ENCODE peak calls at places on chromosome 10, in seven cellular contexts. Z is tibial nerve, E is H1, G is SK-N-SH, B is A549, C is stomach, O is ovary. X is an unnamed sample.

GRCh38 chr10:82866424-82867020 is 991.5 kb downstream of the NRG3 start:
- DNase-seq in G (no peak), C (no peak), E (no peak), O (no peak), B (no peak), Z (no peak), X (no peak)

GRCh38 chr10:132669208-132669861 is 116.6 kb downstream of the NKX6-2 start:
- DNase-seq in G (no peak), B (no peak), O (no peak), E (no peak), Z (no peak), C (no peak), X (peak; percentile 59)

GRCh38 chr10:89164920-89165319 is 42.2 kb downstream of the CH25H start:
- DNase-seq in B (no peak), O (no peak), G (no peak), Z (no peak), E (no peak), C (no peak), X (no peak)

GRCh38 chr10:124032982-124033886 is 60.2 kb downstream of the CHST15 start:
- DNase-seq in C (no peak), Z (no peak), O (peak; percentile 74), G (no peak), E (no peak), B (no peak), X (peak; percentile 85)

GRCh38 chr10:21487416-21488180 is 37.9 kb downstream of the SKIDA1 start:
- DNase-seq in C (no peak), G (no peak), E (no peak), O (no peak), B (no peak), Z (no peak), X (no peak)

GRCh38 chr10:15714847-15715246 is 4.9 kb downstream of the ITGA8 start:
- DNase-seq in E (no peak), B (no peak), O (no peak), C (no peak), G (no peak), Z (no peak), X (no peak)

GRCh38 chr10:122637371-122637770 is 62.3 kb downstream of the C10orf120 start:
- DNase-seq in B (no peak), O (peak; percentile 58), G (peak; percentile 64), C (no peak), E (no peak), Z (no peak), X (peak; percentile 65)

GRCh38 chr10:122864901-122865300 is 14.5 kb downstream of the FAM24B start:
- DNase-seq in C (no peak), G (no peak), B (peak; percentile 40), O (no peak), E (no peak), Z (no peak), X (no peak)

GRCh38 chr10:133385214-133385613 is 6.2 kb downstream of the PAOX start:
- DNase-seq in Z (no peak), E (no peak), B (no peak), C (no peak), O (no peak), G (no peak), X (no peak)

GRCh38 chr10:58175990-58176910 is 91.4 kb downstream of the IPMK start:
- DNase-seq in Z (no peak), O (no peak), C (no peak), B (no peak), G (no peak), E (no peak), X (no peak)

GRCh38 chr10:97384156-97384555 is 17.0 kb downstream of the RRP12 start:
- DNase-seq in E (no peak), C (no peak), O (no peak), Z (no peak), B (no peak), G (no peak), X (no peak)

GRCh38 chr10:114301177-114301576 is 62.1 kb downstream of the VWA2 start:
- DNase-seq in Z (no peak), E (no peak), G (no peak), B (no peak), O (no peak), C (no peak), X (peak; percentile 38)

GRCh38 chr10:35056686-35057085 is 33.5 kb downstream of the CUL2 start:
- DNase-seq in O (no peak), Z (no peak), E (no peak), B (no peak), C (no peak), G (no peak), X (no peak)

DNA sequence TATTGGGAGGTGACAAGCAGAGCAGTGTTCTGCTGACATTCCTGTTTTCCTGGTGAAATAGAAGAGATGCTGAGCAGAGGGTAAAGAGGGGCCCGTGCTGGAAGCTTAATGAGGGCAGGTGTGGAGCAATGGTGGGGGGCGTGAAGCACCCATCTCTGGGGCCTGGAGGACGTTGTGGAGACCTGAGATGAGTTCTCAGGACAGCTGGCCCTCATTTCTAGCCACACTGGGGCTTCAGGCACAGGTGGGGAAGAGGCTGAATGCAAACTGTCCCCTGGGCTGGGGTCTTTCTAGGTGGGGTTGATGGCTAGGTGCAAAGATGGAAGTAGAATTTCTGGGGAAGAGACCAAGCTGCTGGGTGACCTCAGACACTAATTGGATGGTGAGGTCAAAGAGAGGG is 274.2 kb upstream of the TCERG1L start:
- DNase-seq in C (no peak), Z (no peak), B (no peak), O (no peak), E (no peak), G (no peak), X (no peak)
- H3K9me3 ChIP-seq in C (no peaks in the 10 kb centered on the region), Z (no peaks in the 10 kb centered on the region), B (no peaks in the 10 kb centered on the region), O (no peaks in the 10 kb centered on the region), E (no peaks in the 10 kb centered on the region), G (no peaks in the 10 kb centered on the region), X (no peaks in the 10 kb centered on the region)

GRCh38 chr10:105763611-105764010 is 1122.5 kb downstream of the SORCS3 start:
- DNase-seq in G (no peak), C (no peak), E (no peak), O (no peak), B (no peak), Z (no peak), X (no peak)

GRCh38 chr10:105757302-105757701 is 1116.2 kb downstream of the SORCS3 start:
- DNase-seq in E (no peak), G (no peak), O (no peak), Z (no peak), B (no peak), C (no peak), X (no peak)

GRCh38 chr10:105758209-105758998 is 1117.3 kb downstream of the SORCS3 start:
- DNase-seq in Z (no peak), C (no peak), B (no peak), E (no peak), O (no peak), G (no peak), X (no peak)

GRCh38 chr10:105759741-105760140 is 1118.7 kb downstream of the SORCS3 start:
- DNase-seq in C (no peak), O (no peak), B (no peak), E (no peak), Z (no peak), G (no peak), X (no peak)

DNA sequence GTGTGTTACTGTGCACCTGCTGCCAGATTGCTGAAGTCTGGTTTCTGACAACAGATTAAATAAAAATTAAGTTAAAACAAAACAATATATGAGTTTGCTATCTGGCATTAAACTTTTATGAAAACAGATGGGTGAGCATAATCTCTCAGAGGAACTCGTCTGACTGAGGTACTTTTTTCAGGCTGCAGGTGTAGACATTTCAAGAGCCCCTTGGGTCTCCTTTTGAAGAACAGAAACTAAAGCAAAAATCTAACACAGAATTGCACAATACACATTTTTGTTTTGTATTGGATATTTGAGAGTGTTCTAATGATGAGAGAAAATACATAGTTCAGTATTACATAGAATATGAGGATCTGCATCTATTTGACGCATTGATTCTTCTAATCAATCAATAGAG is 1120.8 kb downstream of the SORCS3 start:
- DNase-seq in Z (no peak), G (no peak), E (no peak), O (no peak), C (no peak), B (no peak), X (no peak)
- TF ChIP-seq EP300 in Z (no peak), G (no peak), E (no peak), O (no peak), C (no peak), B (no peak), X (no peak)

DNA sequence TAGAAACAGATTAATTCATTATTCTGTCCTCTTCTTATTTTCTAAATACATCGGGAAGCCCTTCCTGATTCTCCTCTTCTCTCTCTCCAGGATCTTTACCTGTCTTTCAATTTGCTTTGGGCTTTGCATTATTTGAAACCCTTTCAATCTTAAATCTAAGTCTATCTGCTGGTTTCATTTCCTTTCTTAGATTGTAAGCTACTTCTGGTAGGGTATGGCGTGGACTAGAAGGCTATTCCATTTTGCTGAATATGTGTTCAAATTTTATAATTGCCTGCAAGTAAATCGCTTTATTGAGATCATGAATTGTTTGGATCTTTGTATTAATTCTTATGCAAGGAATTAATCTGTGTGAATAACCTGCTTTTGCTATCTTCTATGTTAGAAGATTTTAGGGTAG is 11.1 kb downstream of the STAM start:
- DNase-seq in E (no peak), Z (no peak), O (no peak), B (no peak), G (no peak), C (no peak), X (no peak)
- H3K9me3 ChIP-seq in E (peaks cover 7% of the 10 kb centered on the region), Z (no peaks in the 10 kb centered on the region), O (no peaks in the 10 kb centered on the region), B (peaks cover 11% of the 10 kb centered on the region), G (peaks cover 8% of the 10 kb centered on the region), C (no peaks in the 10 kb centered on the region), X (no peaks in the 10 kb centered on the region)

GRCh38 chr10:60446855-60447254 is 57.2 kb upstream of the ANK3 start:
- DNase-seq in G (no peak), C (no peak), B (no peak), E (no peak), O (no peak), Z (no peak), X (no peak)
- TF ChIP-seq EP300 in G (no peak), C (no peak), B (no peak), E (no peak), O (no peak), Z (no peak), X (no peak)